ENCODE peak calls at places on chromosomes 12 and 14, in four cellular contexts. J, Q, V and X are unnamed samples.

GRCh38 chr14:99578541-99579044 is 25.4 kb downstream of the CCDC85C start:
- DNase-seq in Q (no peak), J (no peak), V (no peak), X (no peak)

GRCh38 chr14:55518391-55518790 is 61.6 kb upstream of the KTN1 start:
- DNase-seq in Q (no peak), V (no peak), J (no peak), X (no peak)

GRCh38 chr12:6294533-6295186 is 15.8 kb upstream of the PLEKHG6 start:
- DNase-seq in Q (no peak), V (no peak), J (no peak), X (no peak)

GRCh38 chr12:6426882-6427671 is 17.7 kb upstream of the CD27 start:
- DNase-seq in Q (no peak), V (no peak), J (no peak), X (no peak)

GRCh38 chr12:88298761-88299242 is 156.7 kb downstream of the TMTC3 start:
- DNase-seq in Q (peak; percentile 13), V (no peak), J (no peak), X (no peak)

GRCh38 chr14:96627811-96628775 is 125.9 kb downstream of the PAPOLA start:
- DNase-seq in Q (no peak), V (no peak), J (no peak), X (no peak)

GRCh38 chr12:15192721-15193120 is 28.5 kb downstream of the RERG start:
- DNase-seq in Q (no peak), V (no peak), J (no peak), X (no peak)

GRCh38 chr14:103879570-103880333 is 32.4 kb upstream of the PPP1R13B start:
- DNase-seq in V (no peak), Q (peak; percentile 65), J (no peak), X (no peak)

GRCh38 chr14:72715910-72716268 is 178.0 kb downstream of the DPF3 start:
- DNase-seq in J (no peak), Q (no peak), V (no peak), X (peak; percentile 65)

GRCh38 chr14:34262511-34262910 is 199.5 kb downstream of the SPTSSA start:
- DNase-seq in J (no peak), Q (no peak), V (no peak), X (no peak)

GRCh38 chr14:83874662-83875061 is 1655.3 kb upstream of the FLRT2 start:
- DNase-seq in J (no peak), Q (no peak), V (no peak), X (no peak)

GRCh38 chr12:76274699-76275098 is 73.5 kb downstream of the BBS10 start:
- DNase-seq in V (no peak), J (no peak), Q (no peak), X (no peak)

GRCh38 chr12:47758834-47759690 is at the start of gene RAPGEF3:
- DNase-seq in Q (peak; percentile 91), J (peak; percentile 91), V (peak; percentile 73), X (peak; percentile 85)

GRCh38 chr12:63787306-63787705 is 7.6 kb downstream of the RXYLT1 start:
- DNase-seq in Q (no peak), J (no peak), V (no peak), X (no peak)

GRCh38 chr12:126182619-126183236 is 1117.5 kb downstream of the AACS start:
- DNase-seq in Q (no peak), V (peak; percentile 44), J (no peak), X (no peak)

GRCh38 chr12:110921262-110921661 is 883 bp upstream of the MYL2 start:
- DNase-seq in J (no peak), V (no peak), Q (no peak), X (no peak)

GRCh38 chr12:48003226-48004038 is 844 bp downstream of the COL2A1 start:
- DNase-seq in V (no peak), Q (peak; percentile 64), J (no peak), X (no peak)

GRCh38 chr12:125129592-125130255 is 64.5 kb downstream of the AACS start:
- DNase-seq in V (no peak), Q (no peak), J (peak; percentile 47), X (no peak)

GRCh38 chr14:67765192-67765834 is 51.1 kb downstream of the ZFYVE26 start:
- DNase-seq in J (no peak), V (no peak), Q (no peak), X (no peak)

GRCh38 chr12:122873540-122873939 is 22.4 kb downstream of the VPS37B start:
- DNase-seq in Q (no peak), V (no peak), J (no peak), X (no peak)

GRCh38 chr14:23539209-23539866 is 12.2 kb downstream of the ZFHX2 start:
- DNase-seq in Q (peak; percentile 96), V (no peak), J (no peak), X (no peak)

GRCh38 chr14:23950411-23951135 is 3.0 kb upstream of the DHRS4 start:
- DNase-seq in J (no peak), Q (no peak), V (no peak), X (no peak)

GRCh38 chr12:106082216-106083175 is 56.3 kb downstream of the NUAK1 start:
- DNase-seq in Q (no peak), V (no peak), J (no peak), X (no peak)

GRCh38 chr12:85740190-85740589 is 96.0 kb downstream of the RASSF9 start:
- DNase-seq in J (no peak), Q (no peak), V (no peak), X (no peak)

GRCh38 chr14:102528441-102529170 is 19.0 kb upstream of the ANKRD9 start:
- DNase-seq in V (no peak), J (no peak), Q (no peak), X (no peak)

GRCh38 chr12:107829271-107829670 is 54.8 kb downstream of the ASCL4 start:
- DNase-seq in V (no peak), J (no peak), Q (no peak), X (no peak)

DNA sequence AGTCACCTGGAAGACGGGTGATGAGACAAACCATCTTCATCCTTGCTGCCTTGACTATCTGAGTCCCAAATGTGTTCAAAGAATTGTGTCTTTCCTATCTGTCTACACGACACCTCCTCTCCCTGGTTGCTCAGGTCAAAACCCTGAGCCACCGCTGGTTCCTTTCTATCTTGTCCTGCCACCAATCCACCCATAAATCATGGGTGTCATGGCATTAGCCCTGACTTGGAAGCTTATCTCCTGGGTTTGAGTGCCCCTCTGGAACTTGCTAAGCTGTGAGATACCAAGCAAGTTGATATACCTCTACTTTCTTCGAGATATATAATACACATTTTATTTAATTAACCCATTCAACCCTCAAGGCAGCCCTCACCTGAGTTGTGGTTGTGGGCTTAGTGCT is 57.9 kb downstream of the ASCL4 start:
- DNase-seq in Q (no peak), J (no peak), V (no peak), X (no peak)
- H3K27me3 ChIP-seq in Q (no peaks in the 10 kb centered on the region), J (no peaks in the 10 kb centered on the region), V (no peaks in the 10 kb centered on the region), X (no peaks in the 10 kb centered on the region)

DNA sequence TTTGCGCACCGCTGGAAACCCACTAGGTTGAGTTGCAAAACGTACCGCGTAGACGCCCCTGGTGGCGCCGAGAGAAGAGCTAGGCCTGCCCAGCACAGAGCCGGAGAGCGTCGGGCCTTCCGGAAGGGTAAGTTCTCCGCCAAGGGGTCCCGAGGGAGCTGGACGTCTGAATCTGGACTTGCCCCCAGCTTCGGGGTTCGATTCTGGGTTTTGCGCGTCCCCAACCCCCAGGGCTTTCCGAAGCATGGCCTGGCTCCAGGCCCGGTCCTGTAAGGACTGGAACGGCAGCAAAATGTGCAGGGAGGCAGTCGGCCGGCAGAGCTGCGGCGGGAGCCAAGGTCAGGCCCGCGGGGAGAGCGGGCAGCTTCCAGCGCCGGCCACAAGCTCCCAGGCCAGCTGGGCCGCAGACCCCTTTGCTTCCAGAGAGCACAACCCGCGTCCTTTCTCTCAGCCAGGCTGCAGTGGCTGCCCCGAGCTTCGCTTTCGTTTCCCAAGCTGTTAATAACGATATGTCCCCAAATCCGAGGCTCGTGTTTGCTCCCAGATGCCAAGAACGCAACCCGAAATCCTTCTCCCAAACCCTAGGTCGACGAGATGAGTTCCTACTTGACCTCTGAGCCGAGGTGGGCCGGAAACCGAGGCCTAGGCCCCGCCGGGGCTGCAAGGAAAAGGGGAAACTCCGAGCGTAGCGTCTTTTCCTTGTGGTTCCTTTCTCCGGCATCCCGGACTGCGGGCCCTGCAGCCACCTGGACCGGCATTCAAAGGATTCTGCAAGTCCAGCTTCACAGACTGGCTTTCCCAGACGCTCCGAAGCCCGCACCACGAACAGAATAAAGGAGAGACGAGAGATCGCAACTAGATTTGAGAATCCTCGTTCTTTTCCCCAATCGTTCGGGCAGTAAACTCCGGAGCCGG is 3.2 kb upstream of the TBX5 start:
- DNase-seq in Q (peak; percentile 75), J (no peak), V (no peak), X (peak; percentile 75)
- H3K27me3 ChIP-seq in Q (peaks cover 100% of the 10 kb centered on the region), J (peaks cover 100% of the 10 kb centered on the region), V (no peaks in the 10 kb centered on the region), X (no peaks in the 10 kb centered on the region)

GRCh38 chr12:132403636-132404434 is 74.4 kb upstream of the GALNT9 start:
- DNase-seq in Q (no peak), V (no peak), J (no peak), X (no peak)
- H3K27me3 ChIP-seq in Q (no peaks in the 10 kb centered on the region), V (no peaks in the 10 kb centered on the region), J (peaks cover 23% of the 10 kb centered on the region), X (no peaks in the 10 kb centered on the region)

DNA sequence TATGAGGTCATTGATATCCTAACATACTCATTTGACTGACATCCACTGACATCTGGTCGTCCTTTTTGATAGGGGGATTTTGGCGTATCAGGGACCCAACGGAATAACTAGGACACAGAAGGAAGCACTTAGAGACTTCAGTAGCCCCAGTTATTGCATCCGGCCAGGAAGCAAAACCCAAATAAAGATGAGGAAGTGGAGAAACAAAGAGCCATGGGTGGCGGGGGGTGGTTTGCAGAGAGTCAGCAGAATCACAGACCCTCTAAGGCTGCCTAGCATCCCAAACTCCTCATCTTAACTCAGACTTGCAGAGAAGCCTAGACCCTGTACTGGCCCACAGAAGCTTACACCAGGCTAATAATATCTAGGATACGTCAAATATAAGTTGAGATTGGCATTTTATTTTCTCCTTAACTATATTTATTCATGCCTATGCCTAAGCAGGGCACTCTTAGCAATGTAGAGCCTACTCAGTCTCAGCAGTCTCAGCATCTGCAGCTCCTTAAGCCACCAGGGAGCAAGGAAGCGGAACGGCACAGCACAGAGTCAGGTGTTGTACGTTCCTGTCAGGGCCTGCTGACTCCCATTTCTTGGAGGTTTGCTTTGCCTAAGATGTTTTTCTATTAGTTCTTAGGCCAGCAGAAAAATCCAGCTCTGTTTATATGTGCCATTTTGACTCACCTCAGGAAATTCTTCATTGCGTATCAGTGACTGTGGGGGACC is 45.1 kb downstream of the KCNA1 start:
- DNase-seq in V (no peak), J (no peak), Q (no peak), X (no peak)
- H3K27me3 ChIP-seq in V (no peaks in the 10 kb centered on the region), J (no peaks in the 10 kb centered on the region), Q (peaks cover 8% of the 10 kb centered on the region), X (no peaks in the 10 kb centered on the region)